ENCODE peak calls at places on chromosomes 16 and 17, in ten cellular contexts. One of them, this sample, is unnamed.

GRCh38 chr17:76268991-76269981 is 4.1 kb downstream of the UBALD2 start:
- DNase-seq in IMR-90: no peak
- DNase-seq in AG09309: no peak
- DNase-seq in upper lobe of left lung: no peak
- DNase-seq in keratinocyte: no peak
- DNase-seq in fibroblast of mammary gland: no peak
- DNase-seq in AG10803: no peak
- DNase-seq in left lung: no peak
- DNase-seq in heart left ventricle: no peak
- DNase-seq in A549: no peak
- DNase-seq in this sample: peak

GRCh38 chr16:27242868-27243590 is 25.5 kb downstream of the NSMCE1 start:
- DNase-seq in IMR-90: peak
- DNase-seq in AG09309: peak
- DNase-seq in upper lobe of left lung: no peak
- DNase-seq in keratinocyte: no peak
- DNase-seq in fibroblast of mammary gland: peak
- DNase-seq in AG10803: peak
- DNase-seq in left lung: no peak
- DNase-seq in heart left ventricle: peak
- DNase-seq in A549: peak
- DNase-seq in this sample: no peak

GRCh38 chr16:72961115-72961832 is 86.7 kb downstream of the ZFHX3 start:
- DNase-seq in IMR-90: peak
- DNase-seq in AG09309: no peak
- DNase-seq in upper lobe of left lung: no peak
- DNase-seq in keratinocyte: no peak
- DNase-seq in fibroblast of mammary gland: peak
- DNase-seq in AG10803: no peak
- DNase-seq in left lung: no peak
- DNase-seq in heart left ventricle: no peak
- DNase-seq in A549: no peak
- DNase-seq in this sample: no peak

GRCh38 chr17:7192271-7192937 is 13.2 kb upstream of the ASGR1 start:
- DNase-seq in IMR-90: no peak
- DNase-seq in AG09309: no peak
- DNase-seq in upper lobe of left lung: no peak
- DNase-seq in keratinocyte: no peak
- DNase-seq in fibroblast of mammary gland: no peak
- DNase-seq in AG10803: no peak
- DNase-seq in left lung: no peak
- DNase-seq in heart left ventricle: no peak
- DNase-seq in A549: no peak
- DNase-seq in this sample: no peak

GRCh38 chr16:71883193-71883848 is 661 bp downstream of the ZNF821 start:
- DNase-seq in IMR-90: peak
- DNase-seq in AG09309: no peak
- DNase-seq in upper lobe of left lung: no peak
- DNase-seq in keratinocyte: no peak
- DNase-seq in fibroblast of mammary gland: no peak
- DNase-seq in AG10803: peak
- DNase-seq in left lung: peak
- DNase-seq in heart left ventricle: peak
- DNase-seq in A549: peak
- DNase-seq in this sample: peak

GRCh38 chr16:87956169-87956770 is 5.0 kb downstream of the BANP start:
- DNase-seq in IMR-90: peak
- DNase-seq in AG09309: no peak
- DNase-seq in upper lobe of left lung: no peak
- DNase-seq in keratinocyte: no peak
- DNase-seq in fibroblast of mammary gland: peak
- DNase-seq in AG10803: peak
- DNase-seq in left lung: no peak
- DNase-seq in heart left ventricle: peak
- DNase-seq in A549: no peak
- DNase-seq in this sample: peak

GRCh38 chr16:8714143-8714542 is 39.7 kb downstream of the ABAT start:
- DNase-seq in IMR-90: no peak
- DNase-seq in AG09309: no peak
- DNase-seq in upper lobe of left lung: no peak
- DNase-seq in keratinocyte: no peak
- DNase-seq in fibroblast of mammary gland: no peak
- DNase-seq in AG10803: no peak
- DNase-seq in left lung: no peak
- DNase-seq in heart left ventricle: no peak
- DNase-seq in A549: no peak
- DNase-seq in this sample: no peak

GRCh38 chr16:54921229-54921824 is 9.3 kb upstream of the IRX5 start:
- DNase-seq in IMR-90: no peak
- DNase-seq in AG09309: no peak
- DNase-seq in upper lobe of left lung: no peak
- DNase-seq in keratinocyte: no peak
- DNase-seq in fibroblast of mammary gland: peak
- DNase-seq in AG10803: peak
- DNase-seq in left lung: no peak
- DNase-seq in heart left ventricle: no peak
- DNase-seq in A549: no peak
- DNase-seq in this sample: no peak

GRCh38 chr17:57086069-57086930 is 1.3 kb downstream of the AKAP1 start:
- DNase-seq in IMR-90: peak
- DNase-seq in AG09309: no peak
- DNase-seq in upper lobe of left lung: peak
- DNase-seq in keratinocyte: no peak
- DNase-seq in fibroblast of mammary gland: no peak
- DNase-seq in AG10803: no peak
- DNase-seq in left lung: peak
- DNase-seq in heart left ventricle: no peak
- DNase-seq in A549: peak
- DNase-seq in this sample: peak

GRCh38 chr17:7886227-7887037 is 2.2 kb upstream of the CHD3 start:
- DNase-seq in IMR-90: peak
- DNase-seq in AG09309: no peak
- DNase-seq in upper lobe of left lung: peak
- DNase-seq in keratinocyte: no peak
- DNase-seq in fibroblast of mammary gland: no peak
- DNase-seq in AG10803: no peak
- DNase-seq in left lung: no peak
- DNase-seq in heart left ventricle: no peak
- DNase-seq in A549: peak
- DNase-seq in this sample: peak

DNA sequence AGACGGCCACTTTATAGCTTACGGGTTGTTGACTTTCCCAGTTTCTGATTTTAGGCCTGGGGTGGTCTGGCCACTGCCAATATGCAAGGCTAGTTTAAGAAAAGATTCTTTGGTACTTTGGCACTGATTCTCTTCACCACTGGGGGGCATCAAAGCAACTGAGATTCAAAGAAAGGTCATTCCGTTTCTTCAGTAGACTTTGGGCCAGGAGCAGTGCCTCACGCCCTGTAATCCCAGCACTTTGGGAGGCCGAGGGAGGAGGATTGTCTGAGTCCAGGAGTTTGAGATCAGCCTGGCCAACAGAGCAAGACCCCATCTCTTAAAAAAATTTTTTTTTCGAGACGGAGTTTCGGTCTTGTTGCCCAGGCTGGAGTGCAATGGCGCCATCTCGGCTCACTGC is 53.0 kb downstream of the RPA1 start:
- DNase-seq in IMR-90: peak
- DNase-seq in AG09309: no peak
- DNase-seq in upper lobe of left lung: no peak
- DNase-seq in keratinocyte: no peak
- DNase-seq in fibroblast of mammary gland: peak
- DNase-seq in AG10803: peak
- DNase-seq in left lung: no peak
- DNase-seq in heart left ventricle: no peak
- DNase-seq in A549: peak
- DNase-seq in this sample: peak
- TF ChIP-seq CTCF in IMR-90: peak
- TF ChIP-seq CTCF in AG09309: peak
- TF ChIP-seq CTCF in upper lobe of left lung: peak
- TF ChIP-seq CTCF in keratinocyte: peak
- TF ChIP-seq CTCF in fibroblast of mammary gland: peak
- TF ChIP-seq CTCF in AG10803: peak
- TF ChIP-seq CTCF in left lung: peak
- TF ChIP-seq CTCF in heart left ventricle: no peak
- TF ChIP-seq CTCF in A549: peak
- TF ChIP-seq CTCF in this sample: peak

GRCh38 chr17:27283057-27283456 is 10.9 kb upstream of the WSB1 start:
- DNase-seq in IMR-90: no peak
- DNase-seq in AG09309: no peak
- DNase-seq in upper lobe of left lung: no peak
- DNase-seq in keratinocyte: no peak
- DNase-seq in fibroblast of mammary gland: no peak
- DNase-seq in AG10803: no peak
- DNase-seq in left lung: no peak
- DNase-seq in heart left ventricle: no peak
- DNase-seq in A549: no peak
- DNase-seq in this sample: no peak
- H3K4me3 ChIP-seq in IMR-90: no peak
- H3K4me3 ChIP-seq in AG09309: no peak
- H3K4me3 ChIP-seq in upper lobe of left lung: no peak
- H3K4me3 ChIP-seq in keratinocyte: no peak
- H3K4me3 ChIP-seq in fibroblast of mammary gland: no peak
- H3K4me3 ChIP-seq in AG10803: no peak
- H3K4me3 ChIP-seq in left lung: no peak
- H3K4me3 ChIP-seq in heart left ventricle: no peak
- H3K4me3 ChIP-seq in A549: no peak
- H3K4me3 ChIP-seq in this sample: no peak

GRCh38 chr17:11627301-11627700 is 29.0 kb downstream of the DNAH9 start:
- DNase-seq in IMR-90: no peak
- DNase-seq in AG09309: no peak
- DNase-seq in upper lobe of left lung: no peak
- DNase-seq in keratinocyte: no peak
- DNase-seq in fibroblast of mammary gland: no peak
- DNase-seq in AG10803: no peak
- DNase-seq in left lung: no peak
- DNase-seq in heart left ventricle: no peak
- DNase-seq in A549: no peak
- DNase-seq in this sample: no peak

GRCh38 chr17:11625878-11626277 is 27.6 kb downstream of the DNAH9 start:
- DNase-seq in IMR-90: no peak
- DNase-seq in AG09309: no peak
- DNase-seq in upper lobe of left lung: no peak
- DNase-seq in keratinocyte: no peak
- DNase-seq in fibroblast of mammary gland: no peak
- DNase-seq in AG10803: no peak
- DNase-seq in left lung: no peak
- DNase-seq in heart left ventricle: no peak
- DNase-seq in A549: no peak
- DNase-seq in this sample: no peak

GRCh38 chr17:11628831-11629230 is 30.6 kb downstream of the DNAH9 start:
- DNase-seq in IMR-90: no peak
- DNase-seq in AG09309: no peak
- DNase-seq in upper lobe of left lung: no peak
- DNase-seq in keratinocyte: no peak
- DNase-seq in fibroblast of mammary gland: no peak
- DNase-seq in AG10803: no peak
- DNase-seq in left lung: no peak
- DNase-seq in heart left ventricle: no peak
- DNase-seq in A549: no peak
- DNase-seq in this sample: no peak

GRCh38 chr17:11624968-11625367 is 26.7 kb downstream of the DNAH9 start:
- DNase-seq in IMR-90: no peak
- DNase-seq in AG09309: no peak
- DNase-seq in upper lobe of left lung: no peak
- DNase-seq in keratinocyte: no peak
- DNase-seq in fibroblast of mammary gland: no peak
- DNase-seq in AG10803: no peak
- DNase-seq in left lung: no peak
- DNase-seq in heart left ventricle: no peak
- DNase-seq in A549: no peak
- DNase-seq in this sample: no peak

DNA sequence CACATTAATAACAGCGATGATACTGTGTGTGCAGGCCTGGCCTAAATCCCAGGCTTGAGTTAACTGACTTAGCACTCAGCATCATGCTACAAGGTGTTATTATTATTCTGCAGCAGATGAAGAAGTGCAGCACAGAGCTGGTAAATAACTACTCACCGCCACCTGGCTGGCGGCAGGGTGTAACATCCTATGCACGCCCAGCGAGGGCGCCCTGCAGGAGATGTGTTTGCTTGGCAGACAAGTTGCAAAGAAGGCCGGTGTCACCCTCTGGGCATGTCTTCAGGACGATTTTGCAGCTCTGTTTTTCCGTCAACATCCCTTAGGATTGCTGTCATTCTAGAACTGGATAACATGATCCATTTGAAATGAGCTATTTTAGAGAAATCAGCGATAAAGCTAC is 30.1 kb downstream of the DNAH9 start:
- DNase-seq in IMR-90: no peak
- DNase-seq in AG09309: no peak
- DNase-seq in upper lobe of left lung: no peak
- DNase-seq in keratinocyte: no peak
- DNase-seq in fibroblast of mammary gland: no peak
- DNase-seq in AG10803: no peak
- DNase-seq in left lung: no peak
- DNase-seq in heart left ventricle: no peak
- DNase-seq in A549: peak
- DNase-seq in this sample: no peak
- TF ChIP-seq CTCF in IMR-90: no peak
- TF ChIP-seq CTCF in AG09309: no peak
- TF ChIP-seq CTCF in upper lobe of left lung: no peak
- TF ChIP-seq CTCF in keratinocyte: no peak
- TF ChIP-seq CTCF in fibroblast of mammary gland: no peak
- TF ChIP-seq CTCF in AG10803: no peak
- TF ChIP-seq CTCF in left lung: no peak
- TF ChIP-seq CTCF in heart left ventricle: no peak
- TF ChIP-seq CTCF in A549: no peak
- TF ChIP-seq CTCF in this sample: no peak

DNA sequence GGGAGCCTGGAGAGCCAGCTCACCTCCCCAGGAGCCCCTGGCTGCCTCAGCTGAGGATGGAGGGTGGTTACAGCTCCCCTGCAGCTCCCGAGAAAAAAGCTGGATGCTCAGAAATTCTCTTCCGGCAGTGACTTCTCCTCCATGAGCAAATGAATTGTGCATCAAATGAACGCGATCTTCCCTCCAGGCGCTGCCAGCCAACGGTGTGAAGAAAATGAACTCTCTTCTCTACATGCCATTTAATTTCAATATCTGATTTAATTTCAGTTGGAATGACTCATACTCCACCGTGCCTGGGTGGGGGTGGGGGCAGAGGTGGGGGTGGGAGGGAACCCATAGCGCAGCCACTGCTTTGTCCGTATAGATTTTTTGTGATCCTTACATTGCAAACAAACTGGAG is 14.4 kb upstream of the C16orf74 start:
- DNase-seq in IMR-90: no peak
- DNase-seq in AG09309: no peak
- DNase-seq in upper lobe of left lung: no peak
- DNase-seq in keratinocyte: no peak
- DNase-seq in fibroblast of mammary gland: no peak
- DNase-seq in AG10803: no peak
- DNase-seq in left lung: no peak
- DNase-seq in heart left ventricle: no peak
- DNase-seq in A549: no peak
- DNase-seq in this sample: no peak
- H3K4me3 ChIP-seq in IMR-90: no peak
- H3K4me3 ChIP-seq in AG09309: no peak
- H3K4me3 ChIP-seq in upper lobe of left lung: no peak
- H3K4me3 ChIP-seq in keratinocyte: no peak
- H3K4me3 ChIP-seq in fibroblast of mammary gland: no peak
- H3K4me3 ChIP-seq in AG10803: no peak
- H3K4me3 ChIP-seq in left lung: no peak
- H3K4me3 ChIP-seq in heart left ventricle: no peak
- H3K4me3 ChIP-seq in A549: no peak
- H3K4me3 ChIP-seq in this sample: no peak

This sample was measured in GM12865.